ENCODE peak calls at places on chromosomes 4 and X, in seven cellular contexts. G is germinal center; B is stimulated activated naive B cell treated with anti-CD40 and anti-IgM and Interleukin-4, amounts not matched to agents 10 μg/mL and 1 μg/mL and 100 μg/mL, for 72 hours; J is gastrocnemius medialis; I is transverse colon; E is naive B cell; Z is AML-193. X is an unnamed sample.

GRCh38 chr4:165326831-165327210 is 648 bp upstream of the MSMO1 start:
- DNase-seq in G (peak), B (no peak), J (no peak), I (peak), E (no peak), Z (peak), X (no peak)

GRCh38 chr4:48603366-48604003 is 113.4 kb downstream of the ZAR1 start:
- DNase-seq in G (no peak), B (no peak), J (no peak), I (no peak), E (no peak), Z (no peak), X (no peak)

GRCh38 chr4:80492761-80493160 is 157.2 kb downstream of the CFAP299 start:
- DNase-seq in G (no peak), B (no peak), J (peak), I (peak), E (no peak), Z (no peak), X (no peak)

GRCh38 chrX:111039606-111040005 is 56.4 kb upstream of the PAK3 start:
- DNase-seq in G (no peak), B (no peak), J (no peak), I (no peak), E (no peak), Z (no peak), X (no peak)

GRCh38 chrX:47191331-47191730 is 2.3 kb upstream of the UBA1 start:
- DNase-seq in G (peak), B (peak), J (no peak), I (peak), E (peak), Z (no peak), X (peak)

GRCh38 chr4:144350706-144351105 is 210.2 kb upstream of the GYPA start:
- DNase-seq in G (no peak), B (no peak), J (no peak), I (no peak), E (no peak), Z (no peak), X (no peak)

GRCh38 chr4:6732441-6733357 is 16.7 kb downstream of the BLOC1S4 start:
- DNase-seq in G (no peak), B (no peak), J (peak), I (peak), E (no peak), Z (no peak), X (peak)

GRCh38 chrX:80388206-80388605 is 32.0 kb upstream of the TENT5D start:
- DNase-seq in G (no peak), B (no peak), J (no peak), I (no peak), E (no peak), Z (no peak), X (no peak)

GRCh38 chrX:96889726-96890125 is 6.0 kb downstream of the RPA4 start:
- DNase-seq in G (no peak), B (no peak), J (no peak), I (no peak), E (no peak), Z (no peak), X (no peak)

GRCh38 chrX:134186362-134187121 is 50.4 kb upstream of the CCDC160 start:
- DNase-seq in G (peak), B (peak), J (no peak), I (peak), E (peak), Z (peak), X (no peak)

GRCh38 chr4:3128976-3129375 is 54.5 kb downstream of the HTT start:
- DNase-seq in G (no peak), B (no peak), J (no peak), I (no peak), E (no peak), Z (no peak), X (no peak)

GRCh38 chrX:9595131-9595530 is 130.3 kb downstream of the TBL1X start:
- DNase-seq in G (no peak), B (no peak), J (no peak), I (no peak), E (no peak), Z (no peak), X (no peak)

GRCh38 chr4:109207060-109207459 is 95.4 kb downstream of the COL25A1 start:
- DNase-seq in G (no peak), B (no peak), J (no peak), I (no peak), E (no peak), Z (no peak), X (peak)

GRCh38 chr4:151672996-151673395 is 87.8 kb downstream of the GATB start:
- DNase-seq in G (no peak), B (no peak), J (no peak), I (no peak), E (no peak), Z (no peak), X (no peak)

GRCh38 chr4:55386073-55386472 is 9.7 kb upstream of the TMEM165 start:
- DNase-seq in G (peak), B (no peak), J (no peak), I (no peak), E (no peak), Z (peak), X (no peak)

GRCh38 chr4:13615162-13615561 is 12.4 kb downstream of the BOD1L1 start:
- DNase-seq in G (peak), B (no peak), J (no peak), I (no peak), E (peak), Z (peak), X (no peak)

GRCh38 chr4:140242357-140243284 is 88.6 kb upstream of the MAML3 start:
- DNase-seq in G (no peak), B (peak), J (no peak), I (peak), E (peak), Z (peak), X (no peak)

GRCh38 chrX:120668357-120668756 is 38.5 kb upstream of the C1GALT1C1 start:
- DNase-seq in G (no peak), B (peak), J (no peak), I (no peak), E (no peak), Z (no peak), X (no peak)